ENCODE peak calls at places on chromosomes 13 and 19, in four cellular contexts. Q is AG04449, B is fibroblast of lung, P is NCI-H2081. C is an unnamed sample.

GRCh38 chr19:18446811-18447359 is 9.0 kb upstream of the ISYNA1 start:
- DNase-seq in Q (no peak), B (no peak), P (no peak), C (no peak)

GRCh38 chr13:112855859-112856258 is 113.2 kb upstream of the MCF2L start:
- DNase-seq in Q (no peak), B (no peak), P (no peak), C (no peak)

GRCh38 chr19:4506449-4507149 is 11.7 kb downstream of the PLIN4 start:
- DNase-seq in Q (peak), B (peak), P (no peak), C (no peak)

GRCh38 chr19:13037161-13037560 is 41.9 kb downstream of the NFIX start:
- DNase-seq in Q (peak), B (peak), P (no peak), C (no peak)

GRCh38 chr19:47503130-47503822 is 11.6 kb downstream of the NAPA start:
- DNase-seq in Q (no peak), B (no peak), P (no peak), C (no peak)

GRCh38 chr19:48992571-48993174 is 436 bp downstream of the GYS1 start:
- DNase-seq in Q (no peak), B (no peak), P (no peak), C (peak)

GRCh38 chr13:26953273-26953672 is 192.7 kb upstream of the GPR12 start:
- DNase-seq in Q (no peak), B (no peak), P (no peak), C (peak)

GRCh38 chr19:48991823-48992570 is 1.1 kb downstream of the GYS1 start:
- DNase-seq in Q (no peak), B (peak), P (no peak), C (peak)

GRCh38 chr19:39078436-39079200 is 5.5 kb upstream of the ACP7 start:
- DNase-seq in Q (peak), B (peak), P (no peak), C (no peak)

GRCh38 chr19:10069046-10069445 is 17.1 kb upstream of the SHFL start:
- DNase-seq in Q (no peak), B (no peak), P (no peak), C (no peak)

GRCh38 chr19:718251-719024 is 9.7 kb downstream of the PALM start:
- DNase-seq in Q (no peak), B (no peak), P (no peak), C (no peak)

GRCh38 chr19:996051-996838 is 4.0 kb upstream of the GRIN3B start:
- DNase-seq in Q (no peak), B (peak), P (peak), C (peak)

GRCh38 chr19:31214086-31214485 is 135.2 kb downstream of the TSHZ3 start:
- DNase-seq in Q (peak), B (peak), P (no peak), C (no peak)

GRCh38 chr19:23699521-23699860 is 12.5 kb upstream of the ZNF675 start:
- DNase-seq in Q (no peak), B (no peak), P (no peak), C (no peak)

GRCh38 chr13:96025283-96025682 is 27.9 kb downstream of the UGGT2 start:
- DNase-seq in Q (no peak), B (no peak), P (no peak), C (no peak)

GRCh38 chr19:49746206-49746958 is 16.7 kb downstream of the TSKS start:
- DNase-seq in Q (no peak), B (peak), P (no peak), C (peak)

GRCh38 chr13:57630661-57631606 is 610 bp upstream of the PCDH17 start:
- DNase-seq in Q (no peak), B (peak), P (peak), C (peak)

GRCh38 chr19:13621413-13621812 is 115.1 kb upstream of the CACNA1A start:
- DNase-seq in Q (peak), B (peak), P (peak), C (peak)

GRCh38 chr19:40365613-40366401 is 17.3 kb downstream of the PLD3 start:
- DNase-seq in Q (no peak), B (peak), P (no peak), C (peak)

GRCh38 chr13:100542546-100543156 is 45.9 kb downstream of the GGACT start:
- DNase-seq in Q (no peak), B (peak), P (no peak), C (peak)

GRCh38 chr19:51181913-51182419 is 39.9 kb downstream of the SIGLEC7 start:
- DNase-seq in Q (no peak), B (no peak), P (no peak), C (peak)

GRCh38 chr19:50794074-50794777 is 4.0 kb downstream of the ACP4 start:
- DNase-seq in Q (no peak), B (no peak), P (peak), C (peak)

GRCh38 chr19:49685845-49686332 is 3.5 kb upstream of the ADM5 start:
- DNase-seq in Q (no peak), B (no peak), P (no peak), C (no peak)

GRCh38 chr13:112077729-112078128 is 10.8 kb downstream of the SOX1 start:
- DNase-seq in Q (no peak), B (no peak), P (no peak), C (no peak)

GRCh38 chr13:89375839-89376238 is 1704.7 kb downstream of the SLITRK5 start:
- DNase-seq in Q (no peak), B (peak), P (no peak), C (no peak)

GRCh38 chr19:47693489-47693888 is 19.7 kb upstream of the EHD2 start:
- DNase-seq in Q (no peak), B (no peak), P (no peak), C (no peak)

GRCh38 chr13:34207334-34207733 is 389.4 kb downstream of the RFC3 start:
- DNase-seq in Q (peak), B (peak), P (no peak), C (peak)

GRCh38 chr13:68523838-68524424 is 1293.8 kb upstream of the PCDH9 start:
- DNase-seq in Q (no peak), B (no peak), P (no peak), C (no peak)

GRCh38 chr19:54338521-54338920 is 441 bp downstream of the LILRA4 start:
- DNase-seq in Q (no peak), B (no peak), P (no peak), C (no peak)

GRCh38 chr13:112467236-112467635 is 91.1 kb downstream of the SPACA7 start:
- DNase-seq in Q (no peak), B (no peak), P (no peak), C (no peak)

GRCh38 chr13:51997641-51998330 is 13.5 kb downstream of the ATP7B start:
- DNase-seq in Q (no peak), B (no peak), P (no peak), C (peak)

GRCh38 chr13:100666124-100666523 is 8.5 kb downstream of the TMTC4 start:
- DNase-seq in Q (no peak), B (no peak), P (peak), C (no peak)

GRCh38 chr19:30784850-30785459 is 412.8 kb downstream of the ZNF536 start:
- DNase-seq in Q (no peak), B (no peak), P (no peak), C (peak)

GRCh38 chr13:31242935-31243334 is 43.2 kb downstream of the B3GLCT start:
- DNase-seq in Q (no peak), B (no peak), P (no peak), C (no peak)

GRCh38 chr19:10516671-10517286 is 468 bp downstream of the S1PR5 start:
- DNase-seq in Q (no peak), B (no peak), P (no peak), C (peak)

GRCh38 chr13:99009987-99010551 is 32.2 kb upstream of the DOCK9 start:
- DNase-seq in Q (no peak), B (no peak), P (no peak), C (no peak)

GRCh38 chr13:95530178-95530577 is 22.3 kb upstream of the CLDN10 start:
- DNase-seq in Q (no peak), B (peak), P (peak), C (peak)

GRCh38 chr19:33427801-33428626 is 54.5 kb downstream of the CEBPG start:
- DNase-seq in Q (no peak), B (no peak), P (no peak), C (no peak)

GRCh38 chr13:27909378-27909777 is 10.4 kb upstream of the PDX1 start:
- DNase-seq in Q (no peak), B (no peak), P (no peak), C (no peak)